ENCODE peak calls at places on chromosomes 6 and 20, in six cellular contexts. N, Y, V, T, J and P are unnamed samples.

GRCh38 chr6:33622456-33623431 is 1.6 kb downstream of the ITPR3 start:
- DNase-seq in N (no peak), Y (no peak), V (no peak), T (peak), J (peak), P (no peak)

GRCh38 chr6:26430787-26431186 is 9.5 kb upstream of the BTN3A3 start:
- DNase-seq in N (no peak), Y (no peak), V (no peak), T (no peak), J (no peak), P (no peak)

GRCh38 chr6:38169221-38169674 is 349.7 kb downstream of the ZFAND3 start:
- DNase-seq in N (no peak), Y (no peak), V (no peak), T (peak), J (no peak), P (no peak)

GRCh38 chr20:5316188-5317158 is at the start of gene PROKR2:
- DNase-seq in N (no peak), Y (no peak), V (no peak), T (peak), J (peak), P (no peak)

GRCh38 chr20:35368616-35369423 is 43.0 kb downstream of the UQCC1 start:
- DNase-seq in N (no peak), Y (peak), V (peak), T (no peak), J (peak), P (no peak)

GRCh38 chr6:137237413-137238170 is 18.4 kb upstream of the IFNGR1 start:
- DNase-seq in N (peak), Y (peak), V (no peak), T (no peak), J (peak), P (no peak)

GRCh38 chr6:135987226-135987625 is 135.7 kb downstream of the PDE7B start:
- DNase-seq in N (no peak), Y (no peak), V (no peak), T (no peak), J (no peak), P (no peak)

GRCh38 chr6:22157233-22157632 is 139.6 kb downstream of the PRL start:
- DNase-seq in N (no peak), Y (no peak), V (no peak), T (no peak), J (no peak), P (no peak)

GRCh38 chr6:138307816-138308727 is 69.6 kb upstream of the SMIM28 start:
- DNase-seq in N (no peak), Y (peak), V (peak), T (no peak), J (peak), P (no peak)

GRCh38 chr6:75418233-75418632 is 75.4 kb downstream of the FILIP1 start:
- DNase-seq in N (no peak), Y (peak), V (no peak), T (no peak), J (peak), P (no peak)

GRCh38 chr6:40780626-40781025 is 193.5 kb upstream of the LRFN2 start:
- DNase-seq in N (no peak), Y (no peak), V (no peak), T (no peak), J (no peak), P (no peak)

GRCh38 chr20:46935394-46936017 is 40.9 kb downstream of the EYA2 start:
- DNase-seq in N (no peak), Y (no peak), V (no peak), T (no peak), J (no peak), P (no peak)

GRCh38 chr6:161919711-161920110 is 645.9 kb upstream of the AGPAT4 start:
- DNase-seq in N (no peak), Y (no peak), V (no peak), T (no peak), J (peak), P (no peak)

GRCh38 chr6:146857180-146857959 is 258.6 kb downstream of the ADGB start:
- DNase-seq in N (peak), Y (peak), V (peak), T (peak), J (peak), P (peak)

GRCh38 chr20:50724851-50725721 is 6.3 kb upstream of the PARD6B start:
- DNase-seq in N (peak), Y (peak), V (peak), T (peak), J (peak), P (peak)

GRCh38 chr20:50305636-50306477 is 115.2 kb downstream of the CEBPB start:
- DNase-seq in N (no peak), Y (peak), V (no peak), T (no peak), J (peak), P (no peak)

GRCh38 chr20:20457392-20458126 is 89.7 kb downstream of the INSM1 start:
- DNase-seq in N (no peak), Y (no peak), V (no peak), T (no peak), J (peak), P (no peak)

GRCh38 chr6:42831237-42831636 is 48.2 kb upstream of the RPL7L1 start:
- DNase-seq in N (no peak), Y (no peak), V (no peak), T (no peak), J (no peak), P (no peak)

GRCh38 chr20:5670137-5670536 is 80.1 kb upstream of the SHLD1 start:
- DNase-seq in N (no peak), Y (no peak), V (no peak), T (no peak), J (no peak), P (no peak)

GRCh38 chr6:139863356-139863755 is 488.9 kb upstream of the CITED2 start:
- DNase-seq in N (no peak), Y (peak), V (no peak), T (no peak), J (peak), P (no peak)

DNA sequence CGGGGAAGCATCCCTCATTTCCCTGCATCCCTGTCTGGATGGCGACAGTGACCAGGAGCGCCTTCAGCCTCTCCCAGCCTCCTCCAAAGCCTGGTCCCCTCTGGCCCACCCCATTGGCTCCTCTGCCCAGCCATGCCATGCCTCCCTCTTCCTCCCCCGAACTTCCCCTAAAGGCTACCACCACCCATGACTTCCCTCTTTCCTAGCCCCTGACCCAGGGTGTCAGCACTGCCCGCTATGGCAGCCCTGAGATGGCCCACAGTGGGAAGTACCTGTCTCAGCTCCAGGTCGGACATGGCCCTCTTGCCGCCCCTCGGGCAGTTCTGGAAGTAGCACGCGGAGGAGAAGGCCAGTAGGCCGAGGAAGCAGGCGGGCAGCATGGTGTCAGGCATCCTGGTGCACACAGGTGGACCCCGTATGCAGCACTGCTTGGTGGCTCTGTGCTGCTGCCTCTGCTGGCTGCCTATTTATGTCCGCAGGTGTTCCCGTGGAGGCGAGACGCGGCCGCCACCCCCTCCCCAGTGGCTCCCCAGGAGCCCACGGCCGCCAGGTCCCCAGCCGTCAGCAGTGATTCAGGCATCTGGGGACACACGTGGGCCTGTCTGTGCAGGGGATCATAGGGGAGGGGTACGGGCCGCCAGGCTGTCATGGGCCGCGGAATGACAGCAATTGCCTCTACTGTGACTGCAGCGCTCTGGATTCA is at the start of gene AVP:
- DNase-seq in N (no peak), Y (no peak), V (peak), T (peak), J (no peak), P (no peak)
- H3K4me3 ChIP-seq in N (no peak), Y (no peak), V (no peak), T (no peak), J (no peak), P (no peak)

GRCh38 chr6:127458190-127458589 is 999 bp downstream of the KIAA0408 start:
- DNase-seq in N (no peak), Y (no peak), V (no peak), T (no peak), J (peak), P (no peak)
- H3K4me3 ChIP-seq in N (no peak), Y (no peak), V (peak), T (no peak), J (peak), P (no peak)

GRCh38 chr6:10722570-10722819 is 375 bp upstream of the TMEM14C start:
- DNase-seq in N (no peak), Y (no peak), V (no peak), T (no peak), J (no peak), P (no peak)

GRCh38 chr6:10721850-10722569 is 860 bp upstream of the TMEM14C start:
- DNase-seq in N (no peak), Y (no peak), V (no peak), T (no peak), J (no peak), P (no peak)

GRCh38 chr6:10722820-10723651 is at the start of gene TMEM14C:
- DNase-seq in N (peak), Y (peak), V (peak), T (peak), J (peak), P (peak)

GRCh38 chr6:10720229-10720959 is 2.5 kb upstream of the TMEM14C start:
- DNase-seq in N (no peak), Y (peak), V (peak), T (peak), J (peak), P (no peak)

GRCh38 chr6:10719386-10720228 is 3.3 kb upstream of the TMEM14C start:
- DNase-seq in N (no peak), Y (peak), V (no peak), T (no peak), J (peak), P (no peak)
- H3K4me3 ChIP-seq in N (peak), Y (peak), V (peak), T (no peak), J (peak), P (peak)

GRCh38 chr6:142302427-142303190 is 802 bp downstream of the ADGRG6 start:
- DNase-seq in N (no peak), Y (no peak), V (peak), T (peak), J (no peak), P (no peak)

GRCh38 chr6:142300758-142301251 is 1.0 kb upstream of the ADGRG6 start:
- DNase-seq in N (no peak), Y (peak), V (no peak), T (peak), J (peak), P (no peak)

GRCh38 chr6:142300302-142300701 is 1.5 kb upstream of the ADGRG6 start:
- DNase-seq in N (no peak), Y (no peak), V (no peak), T (no peak), J (no peak), P (no peak)

GRCh38 chr6:142303191-142303564 is 1.4 kb downstream of the ADGRG6 start:
- DNase-seq in N (no peak), Y (no peak), V (no peak), T (no peak), J (no peak), P (no peak)

GRCh38 chr6:142301421-142302391 is at the start of gene ADGRG6:
- DNase-seq in N (no peak), Y (peak), V (peak), T (peak), J (peak), P (no peak)
- H3K4me3 ChIP-seq in N (peak), Y (peak), V (peak), T (peak), J (peak), P (peak)

GRCh38 chr6:129801909-129802308 is 59.2 kb downstream of the TMEM244 start:
- DNase-seq in N (no peak), Y (no peak), V (no peak), T (no peak), J (no peak), P (no peak)
- H3K4me3 ChIP-seq in N (no peak), Y (no peak), V (no peak), T (no peak), J (no peak), P (no peak)

DNA sequence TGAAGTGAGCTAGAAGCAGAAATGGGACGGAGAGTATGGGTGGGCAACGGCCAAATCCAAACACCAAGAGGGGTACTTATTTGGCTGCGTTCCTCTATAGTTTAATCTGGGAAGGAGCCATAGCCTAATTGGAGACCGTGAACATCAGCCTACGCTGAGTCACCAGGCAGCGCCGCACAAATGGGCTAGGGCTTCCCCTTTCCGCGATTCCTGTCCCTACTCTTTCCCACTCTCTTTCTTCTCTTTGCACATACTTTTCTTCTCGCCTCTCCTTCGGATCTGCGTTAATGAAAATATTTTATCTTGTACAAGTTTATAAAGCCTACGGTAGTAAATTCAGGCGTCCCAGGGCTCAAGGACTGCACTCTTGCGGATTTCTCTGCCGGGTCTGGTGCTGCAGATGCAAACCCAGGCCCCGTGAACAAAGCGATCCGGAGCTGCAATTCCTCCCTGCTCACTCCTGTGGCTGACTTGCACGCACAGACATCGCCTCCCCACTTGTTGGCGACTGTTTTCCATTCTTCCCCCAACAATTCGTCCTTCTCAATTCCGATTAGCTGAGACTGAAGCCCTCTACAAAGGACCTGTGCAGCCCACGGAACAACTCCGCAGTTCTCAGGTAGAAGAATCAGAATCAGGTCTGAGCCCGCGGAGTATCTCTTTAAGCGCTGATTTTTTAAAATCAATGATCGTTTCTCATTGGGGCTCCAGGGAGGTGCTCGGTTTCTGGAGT is 4.2 kb upstream of the TBX18 start:
- DNase-seq in N (no peak), Y (no peak), V (peak), T (peak), J (peak), P (no peak)
- H3K4me3 ChIP-seq in N (no peak), Y (no peak), V (peak), T (peak), J (peak), P (no peak)

GRCh38 chr6:111090766-111091165 is 3.5 kb downstream of the SLC16A10 start:
- DNase-seq in N (no peak), Y (no peak), V (no peak), T (no peak), J (no peak), P (no peak)

GRCh38 chr6:111088668-111089003 is 1.3 kb downstream of the SLC16A10 start:
- DNase-seq in N (no peak), Y (no peak), V (no peak), T (no peak), J (no peak), P (no peak)

GRCh38 chr6:111086685-111087084 is 618 bp upstream of the SLC16A10 start:
- DNase-seq in N (no peak), Y (no peak), V (no peak), T (no peak), J (no peak), P (no peak)

GRCh38 chr6:111087106-111087835 is at the start of gene SLC16A10:
- DNase-seq in N (no peak), Y (no peak), V (peak), T (peak), J (peak), P (no peak)

DNA sequence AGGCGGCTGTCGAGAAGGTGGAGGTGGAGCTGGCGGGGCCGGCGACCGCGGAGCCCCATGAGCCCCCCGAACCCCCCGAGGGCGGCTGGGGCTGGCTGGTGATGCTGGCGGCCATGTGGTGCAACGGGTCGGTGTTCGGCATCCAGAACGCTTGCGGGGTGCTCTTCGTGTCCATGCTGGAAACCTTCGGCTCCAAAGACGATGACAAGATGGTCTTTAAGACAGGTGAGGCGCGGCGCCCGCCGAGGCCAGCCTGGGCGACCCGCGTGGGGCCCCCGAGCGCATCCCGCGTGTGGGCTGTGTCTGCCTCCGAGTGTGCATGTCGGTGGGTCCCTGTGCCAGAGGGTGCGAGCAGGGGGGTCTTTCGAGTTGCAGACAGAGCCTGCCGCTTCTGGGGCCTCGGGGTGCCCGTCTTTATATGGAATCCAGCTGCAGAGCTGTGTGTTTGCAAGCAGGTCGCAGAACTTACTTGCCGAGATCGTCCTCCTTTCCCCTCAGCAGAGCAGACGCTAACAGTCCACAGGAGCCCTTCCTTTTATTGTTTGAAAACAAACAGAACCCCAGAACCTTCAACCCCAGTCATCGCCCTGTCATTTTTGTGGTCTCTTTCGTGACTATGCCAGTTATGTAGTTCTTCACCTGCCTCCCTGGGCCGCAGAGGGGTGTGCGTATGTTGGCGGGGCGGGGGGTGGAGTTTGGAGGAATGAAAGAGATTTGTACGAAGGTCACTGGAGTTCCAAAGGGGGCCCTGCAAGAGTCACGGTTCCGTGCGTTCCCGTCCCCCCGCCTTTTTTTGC is 766 bp downstream of the SLC16A10 start:
- DNase-seq in N (no peak), Y (no peak), V (peak), T (peak), J (peak), P (no peak)
- H3K4me3 ChIP-seq in N (peak), Y (no peak), V (peak), T (peak), J (peak), P (peak)